ENCODE peak calls at places on chromosome 13, in ten cellular contexts. One of them, this sample, is unnamed.

GRCh38 chr13:99692854-99693253 is 191.6 kb downstream of the TM9SF2 start:
- DNase-seq in breast epithelium: no peak
- DNase-seq in ovary: no peak
- DNase-seq in H1: no peak
- DNase-seq in IMR-90: no peak
- DNase-seq in Peyer's patch: no peak
- DNase-seq in tibial nerve: no peak
- DNase-seq in suprapubic skin: no peak
- DNase-seq in prostate gland: no peak
- DNase-seq in heart left ventricle: no peak
- DNase-seq in this sample: no peak

GRCh38 chr13:36436811-36437210 is 4.5 kb downstream of the CCNA1 start:
- DNase-seq in breast epithelium: no peak
- DNase-seq in ovary: no peak
- DNase-seq in H1: no peak
- DNase-seq in IMR-90: no peak
- DNase-seq in Peyer's patch: no peak
- DNase-seq in tibial nerve: no peak
- DNase-seq in suprapubic skin: no peak
- DNase-seq in prostate gland: no peak
- DNase-seq in heart left ventricle: no peak
- DNase-seq in this sample: no peak

GRCh38 chr13:28753208-28753892 is 34.6 kb upstream of the SLC46A3 start:
- DNase-seq in breast epithelium: peak; percentile 65
- DNase-seq in ovary: no peak
- DNase-seq in H1: peak; percentile 50
- DNase-seq in IMR-90: peak; percentile 91
- DNase-seq in Peyer's patch: no peak
- DNase-seq in tibial nerve: peak; percentile 43
- DNase-seq in suprapubic skin: no peak
- DNase-seq in prostate gland: peak; percentile 17
- DNase-seq in heart left ventricle: peak; percentile 54
- DNase-seq in this sample: peak; percentile 52

GRCh38 chr13:97967948-97968347 is 14.5 kb downstream of the IPO5 start:
- DNase-seq in breast epithelium: no peak
- DNase-seq in ovary: no peak
- DNase-seq in H1: no peak
- DNase-seq in IMR-90: no peak
- DNase-seq in Peyer's patch: no peak
- DNase-seq in tibial nerve: peak; percentile 29
- DNase-seq in suprapubic skin: no peak
- DNase-seq in prostate gland: no peak
- DNase-seq in heart left ventricle: no peak
- DNase-seq in this sample: no peak

GRCh38 chr13:40519637-40520036 is 146.8 kb downstream of the FOXO1 start:
- DNase-seq in breast epithelium: no peak
- DNase-seq in ovary: no peak
- DNase-seq in H1: no peak
- DNase-seq in IMR-90: no peak
- DNase-seq in Peyer's patch: no peak
- DNase-seq in tibial nerve: no peak
- DNase-seq in suprapubic skin: no peak
- DNase-seq in prostate gland: no peak
- DNase-seq in heart left ventricle: no peak
- DNase-seq in this sample: peak; percentile 48

GRCh38 chr13:45180713-45181601 is 19.9 kb downstream of the KCTD4 start:
- DNase-seq in breast epithelium: no peak
- DNase-seq in ovary: no peak
- DNase-seq in H1: no peak
- DNase-seq in IMR-90: peak; percentile 46
- DNase-seq in Peyer's patch: no peak
- DNase-seq in tibial nerve: no peak
- DNase-seq in suprapubic skin: no peak
- DNase-seq in prostate gland: no peak
- DNase-seq in heart left ventricle: no peak
- DNase-seq in this sample: no peak

GRCh38 chr13:74046461-74046860 is 87.7 kb downstream of the KLF12 start:
- DNase-seq in breast epithelium: no peak
- DNase-seq in ovary: no peak
- DNase-seq in H1: no peak
- DNase-seq in IMR-90: peak; percentile 51
- DNase-seq in Peyer's patch: no peak
- DNase-seq in tibial nerve: no peak
- DNase-seq in suprapubic skin: no peak
- DNase-seq in prostate gland: no peak
- DNase-seq in heart left ventricle: no peak
- DNase-seq in this sample: no peak

GRCh38 chr13:76148926-76149325 is 512.8 kb downstream of the LMO7 start:
- DNase-seq in breast epithelium: no peak
- DNase-seq in ovary: no peak
- DNase-seq in H1: no peak
- DNase-seq in IMR-90: peak; percentile 93
- DNase-seq in Peyer's patch: no peak
- DNase-seq in tibial nerve: no peak
- DNase-seq in suprapubic skin: no peak
- DNase-seq in prostate gland: no peak
- DNase-seq in heart left ventricle: no peak
- DNase-seq in this sample: no peak

GRCh38 chr13:20185657-20186056 is 7.1 kb downstream of the GJB2 start:
- DNase-seq in breast epithelium: no peak
- DNase-seq in ovary: no peak
- DNase-seq in H1: no peak
- DNase-seq in IMR-90: no peak
- DNase-seq in Peyer's patch: no peak
- DNase-seq in tibial nerve: no peak
- DNase-seq in suprapubic skin: no peak
- DNase-seq in prostate gland: no peak
- DNase-seq in heart left ventricle: no peak
- DNase-seq in this sample: no peak

GRCh38 chr13:21674271-21675009 is 3.6 kb downstream of the FGF9 start:
- DNase-seq in breast epithelium: no peak
- DNase-seq in ovary: peak; percentile 24
- DNase-seq in H1: peak; percentile 65
- DNase-seq in IMR-90: no peak
- DNase-seq in Peyer's patch: no peak
- DNase-seq in tibial nerve: no peak
- DNase-seq in suprapubic skin: no peak
- DNase-seq in prostate gland: no peak
- DNase-seq in heart left ventricle: peak; percentile 38
- DNase-seq in this sample: no peak

GRCh38 chr13:94599877-94600276 is 1.8 kb upstream of the GPR180 start:
- DNase-seq in breast epithelium: no peak
- DNase-seq in ovary: no peak
- DNase-seq in H1: no peak
- DNase-seq in IMR-90: no peak
- DNase-seq in Peyer's patch: no peak
- DNase-seq in tibial nerve: no peak
- DNase-seq in suprapubic skin: no peak
- DNase-seq in prostate gland: no peak
- DNase-seq in heart left ventricle: no peak
- DNase-seq in this sample: no peak

GRCh38 chr13:88729605-88730004 is 1058.4 kb downstream of the SLITRK5 start:
- DNase-seq in breast epithelium: no peak
- DNase-seq in ovary: no peak
- DNase-seq in H1: no peak
- DNase-seq in IMR-90: no peak
- DNase-seq in Peyer's patch: no peak
- DNase-seq in tibial nerve: no peak
- DNase-seq in suprapubic skin: no peak
- DNase-seq in prostate gland: peak; percentile 38
- DNase-seq in heart left ventricle: no peak
- DNase-seq in this sample: no peak

GRCh38 chr13:96082640-96083039 is 7.3 kb upstream of the HS6ST3 start:
- DNase-seq in breast epithelium: no peak
- DNase-seq in ovary: no peak
- DNase-seq in H1: no peak
- DNase-seq in IMR-90: no peak
- DNase-seq in Peyer's patch: no peak
- DNase-seq in tibial nerve: no peak
- DNase-seq in suprapubic skin: no peak
- DNase-seq in prostate gland: no peak
- DNase-seq in heart left ventricle: no peak
- DNase-seq in this sample: no peak

GRCh38 chr13:84118845-84119409 is 236.7 kb upstream of the SLITRK1 start:
- DNase-seq in breast epithelium: no peak
- DNase-seq in ovary: no peak
- DNase-seq in H1: no peak
- DNase-seq in IMR-90: no peak
- DNase-seq in Peyer's patch: no peak
- DNase-seq in tibial nerve: no peak
- DNase-seq in suprapubic skin: no peak
- DNase-seq in prostate gland: no peak
- DNase-seq in heart left ventricle: no peak
- DNase-seq in this sample: no peak

GRCh38 chr13:85525411-85525810 is 273.8 kb downstream of the SLITRK6 start:
- DNase-seq in breast epithelium: no peak
- DNase-seq in ovary: no peak
- DNase-seq in H1: no peak
- DNase-seq in IMR-90: no peak
- DNase-seq in Peyer's patch: no peak
- DNase-seq in tibial nerve: no peak
- DNase-seq in suprapubic skin: no peak
- DNase-seq in prostate gland: no peak
- DNase-seq in heart left ventricle: no peak
- DNase-seq in this sample: no peak

GRCh38 chr13:30615851-30616311 is 1.8 kb upstream of the USPL1 start:
- DNase-seq in breast epithelium: no peak
- DNase-seq in ovary: no peak
- DNase-seq in H1: no peak
- DNase-seq in IMR-90: peak; percentile 41
- DNase-seq in Peyer's patch: no peak
- DNase-seq in tibial nerve: peak; percentile 31
- DNase-seq in suprapubic skin: no peak
- DNase-seq in prostate gland: no peak
- DNase-seq in heart left ventricle: no peak
- DNase-seq in this sample: no peak

GRCh38 chr13:36323951-36324566 is 22.1 kb downstream of the SPART start:
- DNase-seq in breast epithelium: no peak
- DNase-seq in ovary: no peak
- DNase-seq in H1: no peak
- DNase-seq in IMR-90: peak; percentile 52
- DNase-seq in Peyer's patch: no peak
- DNase-seq in tibial nerve: no peak
- DNase-seq in suprapubic skin: no peak
- DNase-seq in prostate gland: no peak
- DNase-seq in heart left ventricle: no peak
- DNase-seq in this sample: no peak

GRCh38 chr13:74194856-74195255 is 60.7 kb upstream of the KLF12 start:
- DNase-seq in breast epithelium: no peak
- DNase-seq in ovary: no peak
- DNase-seq in H1: no peak
- DNase-seq in IMR-90: no peak
- DNase-seq in Peyer's patch: no peak
- DNase-seq in tibial nerve: no peak
- DNase-seq in suprapubic skin: no peak
- DNase-seq in prostate gland: no peak
- DNase-seq in heart left ventricle: no peak
- DNase-seq in this sample: no peak

GRCh38 chr13:80116107-80116506 is 224.8 kb downstream of the SPRY2 start:
- DNase-seq in breast epithelium: no peak
- DNase-seq in ovary: no peak
- DNase-seq in H1: no peak
- DNase-seq in IMR-90: peak; percentile 88
- DNase-seq in Peyer's patch: no peak
- DNase-seq in tibial nerve: no peak
- DNase-seq in suprapubic skin: no peak
- DNase-seq in prostate gland: no peak
- DNase-seq in heart left ventricle: no peak
- DNase-seq in this sample: no peak

GRCh38 chr13:102394158-102395053 is 7.4 kb downstream of the FGF14 start:
- DNase-seq in breast epithelium: peak; percentile 93
- DNase-seq in ovary: peak; percentile 93
- DNase-seq in H1: peak; percentile 97
- DNase-seq in IMR-90: peak; percentile 73
- DNase-seq in Peyer's patch: peak; percentile 85
- DNase-seq in tibial nerve: peak; percentile 90
- DNase-seq in suprapubic skin: peak; percentile 95
- DNase-seq in prostate gland: peak; percentile 73
- DNase-seq in heart left ventricle: peak; percentile 97
- DNase-seq in this sample: peak; percentile 94
- TF ChIP-seq POLR2A in breast epithelium: no peak
- TF ChIP-seq POLR2A in ovary: peak; percentile 31
- TF ChIP-seq POLR2A in H1: peak; percentile 80
- TF ChIP-seq POLR2A in IMR-90: no peak
- TF ChIP-seq POLR2A in Peyer's patch: no peak
- TF ChIP-seq POLR2A in tibial nerve: peak; percentile 43
- TF ChIP-seq POLR2A in suprapubic skin: no peak
- TF ChIP-seq POLR2A in prostate gland: peak; percentile 31
- TF ChIP-seq POLR2A in heart left ventricle: peak; percentile 64
- TF ChIP-seq POLR2A in this sample: peak; percentile 79

GRCh38 chr13:112078879-112079526 is 12.1 kb downstream of the SOX1 start:
- DNase-seq in breast epithelium: no peak
- DNase-seq in ovary: no peak
- DNase-seq in H1: no peak
- DNase-seq in IMR-90: no peak
- DNase-seq in Peyer's patch: no peak
- DNase-seq in tibial nerve: no peak
- DNase-seq in suprapubic skin: no peak
- DNase-seq in prostate gland: no peak
- DNase-seq in heart left ventricle: no peak
- DNase-seq in this sample: no peak
- H3K4me3 ChIP-seq in breast epithelium: no peak overlapping the region
- H3K4me3 ChIP-seq in ovary: no peak overlapping the region
- H3K4me3 ChIP-seq in H1: no peak overlapping the region
- H3K4me3 ChIP-seq in IMR-90: no peak overlapping the region
- H3K4me3 ChIP-seq in Peyer's patch: no peak overlapping the region
- H3K4me3 ChIP-seq in tibial nerve: no peak overlapping the region
- H3K4me3 ChIP-seq in suprapubic skin: no peak overlapping the region
- H3K4me3 ChIP-seq in prostate gland: no peak overlapping the region
- H3K4me3 ChIP-seq in heart left ventricle: no peak overlapping the region
- H3K4me3 ChIP-seq in this sample: no peak overlapping the region

DNA sequence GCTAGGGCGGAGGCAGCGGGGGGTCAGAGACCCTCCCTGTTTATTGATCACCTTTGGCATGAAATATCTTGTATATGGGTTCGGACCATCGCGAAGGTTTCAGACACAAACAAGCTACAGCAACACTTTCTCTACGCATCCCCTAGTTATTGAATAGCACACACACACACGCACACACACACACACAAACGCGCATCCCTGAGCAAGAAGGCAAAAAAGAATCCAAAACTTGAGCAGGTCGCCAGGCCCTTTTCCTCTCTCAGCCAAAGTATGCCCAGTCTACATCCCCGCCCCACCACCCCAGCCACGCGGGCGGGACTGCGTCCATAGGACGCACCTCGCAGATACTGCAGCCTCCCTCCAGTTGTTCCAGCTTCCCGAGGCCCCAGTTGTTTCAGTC is 16.0 kb downstream of the POU4F1 start:
- DNase-seq in breast epithelium: no peak
- DNase-seq in ovary: no peak
- DNase-seq in H1: no peak
- DNase-seq in IMR-90: no peak
- DNase-seq in Peyer's patch: no peak
- DNase-seq in tibial nerve: no peak
- DNase-seq in suprapubic skin: no peak
- DNase-seq in prostate gland: no peak
- DNase-seq in heart left ventricle: no peak
- DNase-seq in this sample: no peak
- H3K36me3 ChIP-seq in breast epithelium: no peaks in the 10 kb centered on the region
- H3K36me3 ChIP-seq in ovary: no peaks in the 10 kb centered on the region
- H3K36me3 ChIP-seq in H1: no peaks in the 10 kb centered on the region
- H3K36me3 ChIP-seq in IMR-90: no peaks in the 10 kb centered on the region
- H3K36me3 ChIP-seq in Peyer's patch: no peaks in the 10 kb centered on the region
- H3K36me3 ChIP-seq in tibial nerve: no peaks in the 10 kb centered on the region
- H3K36me3 ChIP-seq in suprapubic skin: no peaks in the 10 kb centered on the region
- H3K36me3 ChIP-seq in prostate gland: no peaks in the 10 kb centered on the region
- H3K36me3 ChIP-seq in heart left ventricle: no peaks in the 10 kb centered on the region
- H3K36me3 ChIP-seq in this sample: no peaks in the 10 kb centered on the region

GRCh38 chr13:33454844-33455256 is 169.3 kb upstream of the STARD13 start:
- DNase-seq in breast epithelium: no peak
- DNase-seq in ovary: no peak
- DNase-seq in H1: no peak
- DNase-seq in IMR-90: peak; percentile 36
- DNase-seq in Peyer's patch: no peak
- DNase-seq in tibial nerve: no peak
- DNase-seq in suprapubic skin: no peak
- DNase-seq in prostate gland: no peak
- DNase-seq in heart left ventricle: no peak
- DNase-seq in this sample: no peak
- TF ChIP-seq POLR2A in breast epithelium: no peak
- TF ChIP-seq POLR2A in ovary: no peak
- TF ChIP-seq POLR2A in H1: no peak
- TF ChIP-seq POLR2A in IMR-90: no peak
- TF ChIP-seq POLR2A in Peyer's patch: no peak
- TF ChIP-seq POLR2A in tibial nerve: no peak
- TF ChIP-seq POLR2A in suprapubic skin: no peak
- TF ChIP-seq POLR2A in prostate gland: no peak
- TF ChIP-seq POLR2A in heart left ventricle: no peak
- TF ChIP-seq POLR2A in this sample: no peak